ENCODE peak calls at places on chromosomes 4 and X, in seven cellular contexts. H is fibroblast of pulmonary artery, X is kidney epithelial cell, W is Panc1, S is upper lobe of right lung, Z is lower leg skin, A is tibial nerve. E is an unnamed sample.

GRCh38 chr4:109559625-109559982 is 442 bp upstream of the MCUB start:
- DNase-seq in W (no peak), Z (peak; percentile 88), X (no peak), H (no peak), A (peak; percentile 11), S (peak; percentile 67), E (no peak)

GRCh38 chr4:67320645-67321044 is 224.7 kb downstream of the CENPC start:
- DNase-seq in H (no peak), X (no peak), A (no peak), W (no peak), S (no peak), Z (no peak), E (no peak)

GRCh38 chr4:139286186-139286698 is 6.2 kb upstream of the MGARP start:
- DNase-seq in W (no peak), Z (no peak), S (no peak), H (no peak), X (no peak), A (no peak), E (no peak)

GRCh38 chrX:121832446-121832845 is 785.0 kb downstream of the GLUD2 start:
- DNase-seq in H (peak; percentile 19), W (no peak), Z (no peak), X (no peak), S (no peak), A (no peak), E (no peak)

GRCh38 chrX:52990848-52991247 is 32.5 kb upstream of the FAM156A start:
- DNase-seq in X (no peak), H (no peak), W (no peak), A (no peak), S (no peak), Z (no peak), E (no peak)

GRCh38 chr4:46389301-46389761 is 597 bp downstream of the GABRA2 start:
- DNase-seq in S (no peak), W (no peak), Z (no peak), X (no peak), A (no peak), H (peak; percentile 16), E (no peak)

GRCh38 chr4:137892134-137892533 is 350.0 kb downstream of the SLC7A11 start:
- DNase-seq in X (no peak), H (no peak), S (no peak), Z (no peak), W (no peak), A (no peak), E (no peak)

GRCh38 chr4:184273166-184274147 is 55.8 kb upstream of the ENPP6 start:
- DNase-seq in W (no peak), X (no peak), H (no peak), S (no peak), A (no peak), Z (no peak), E (no peak)

GRCh38 chr4:147328756-147329446 is 152.0 kb upstream of the EDNRA start:
- DNase-seq in Z (no peak), H (no peak), W (no peak), S (no peak), X (no peak), A (no peak), E (no peak)

GRCh38 chr4:1746919-1747602 is 25.7 kb downstream of the TACC3 start:
- DNase-seq in H (no peak), Z (no peak), X (no peak), W (no peak), A (no peak), S (no peak), E (no peak)

GRCh38 chrX:48864210-48864609 is 28.8 kb upstream of the PCSK1N start:
- DNase-seq in H (peak; percentile 36), W (no peak), X (no peak), A (no peak), Z (peak; percentile 25), S (no peak), E (no peak)

GRCh38 chr4:151199496-151200190 is 77.3 kb upstream of the PRSS48 start:
- DNase-seq in A (no peak), X (no peak), S (no peak), Z (no peak), W (no peak), H (no peak), E (no peak)

GRCh38 chr4:96352051-96352517 is 512.2 kb downstream of the PDHA2 start:
- DNase-seq in A (no peak), S (no peak), Z (no peak), H (peak; percentile 63), X (no peak), W (peak; percentile 2), E (no peak)

GRCh38 chrX:26918633-26919032 is 544.5 kb downstream of the PPP4R3C start:
- DNase-seq in X (no peak), S (no peak), Z (no peak), H (peak; percentile 18), W (no peak), A (no peak), E (no peak)

GRCh38 chr4:76504613-76505465 is 69.8 kb downstream of the SHROOM3 start:
- DNase-seq in H (peak; percentile 79), X (no peak), S (no peak), Z (no peak), W (no peak), A (peak; percentile 33), E (peak; percentile 14)

GRCh38 chr4:5592272-5592671 is 116.1 kb downstream of the EVC2 start:
- DNase-seq in S (no peak), Z (no peak), H (no peak), A (no peak), W (no peak), X (no peak), E (no peak)

GRCh38 chr4:98285676-98286075 is 24.5 kb downstream of the RAP1GDS1 start:
- DNase-seq in W (no peak), S (no peak), A (no peak), X (no peak), H (no peak), Z (no peak), E (no peak)

GRCh38 chr4:145805490-145805889 is 125.5 kb downstream of the C4orf51 start:
- DNase-seq in X (no peak), S (no peak), W (no peak), Z (no peak), A (no peak), H (peak; percentile 53), E (no peak)

GRCh38 chr4:156946508-156947197 is 24.9 kb downstream of the PDGFC start:
- DNase-seq in H (peak; percentile 93), A (peak; percentile 32), X (peak; percentile 98), Z (no peak), W (peak; percentile 93), S (no peak), E (no peak)

GRCh38 chr4:83013931-83014330 is 3.3 kb upstream of the LIN54 start:
- DNase-seq in S (no peak), Z (no peak), A (no peak), W (no peak), X (no peak), H (no peak), E (no peak)

GRCh38 chr4:148557793-148558192 is 115.6 kb upstream of the NR3C2 start:
- DNase-seq in X (no peak), S (no peak), H (no peak), A (no peak), Z (no peak), W (no peak), E (no peak)

GRCh38 chr4:158912390-158913175 is 143.8 kb downstream of the FNIP2 start:
- DNase-seq in W (no peak), Z (no peak), A (no peak), S (no peak), X (no peak), H (no peak), E (no peak)

GRCh38 chrX:132071260-132071659 is 48.2 kb downstream of the STK26 start:
- DNase-seq in A (no peak), S (no peak), W (no peak), Z (no peak), H (peak; percentile 36), X (no peak), E (no peak)

GRCh38 chr4:109728385-109728784 is 1.5 kb downstream of the PLA2G12A start:
- DNase-seq in X (no peak), Z (no peak), H (no peak), S (no peak), A (no peak), W (no peak), E (no peak)

GRCh38 chr4:173370477-173371291 is at the start of gene SAP30:
- DNase-seq in Z (peak; percentile 100), W (peak; percentile 80), H (peak; percentile 99), S (peak; percentile 99), X (peak; percentile 85), A (peak; percentile 98), E (peak; percentile 91)

GRCh38 chrX:65596270-65596669 is 61.7 kb upstream of the LAS1L start:
- DNase-seq in S (no peak), W (no peak), H (peak; percentile 50), X (no peak), Z (peak; percentile 80), A (no peak), E (peak; percentile 51)
- H3K4me3 ChIP-seq in S (no peak overlapping the region), W (no peak overlapping the region), H (no peak overlapping the region), X (no peak overlapping the region), Z (no peak overlapping the region), A (no peak overlapping the region), E (peak overlapping the region; percentile 50)

DNA sequence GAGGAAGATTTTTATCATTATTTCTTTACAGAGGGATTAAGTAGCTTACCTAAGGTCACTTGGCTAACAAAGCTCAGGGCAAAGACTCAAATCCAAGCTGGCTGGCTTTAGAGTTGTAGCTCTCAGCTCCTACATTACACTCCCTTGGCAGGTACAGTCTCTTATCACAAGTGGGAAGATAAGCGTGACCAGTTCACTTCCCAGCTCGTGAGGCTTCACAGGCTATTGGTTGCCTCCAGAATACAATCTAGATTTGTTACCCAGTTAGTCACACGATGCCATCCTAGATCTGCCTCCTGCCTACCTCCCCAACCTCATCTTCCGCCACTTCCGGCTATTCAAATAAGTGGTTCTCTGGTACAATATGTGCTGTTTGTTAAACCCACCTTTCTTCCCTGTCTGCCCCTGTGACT is 3.7 kb downstream of the MMRN1 start:
- DNase-seq in A (no peak), H (no peak), X (no peak), Z (no peak), S (no peak), W (no peak), E (no peak)
- H3K4me3 ChIP-seq in A (no peak overlapping the region), H (no peak overlapping the region), X (no peak overlapping the region), Z (no peak overlapping the region), S (peak overlapping the region; percentile 17), W (no peak overlapping the region), E (no peak overlapping the region)

DNA sequence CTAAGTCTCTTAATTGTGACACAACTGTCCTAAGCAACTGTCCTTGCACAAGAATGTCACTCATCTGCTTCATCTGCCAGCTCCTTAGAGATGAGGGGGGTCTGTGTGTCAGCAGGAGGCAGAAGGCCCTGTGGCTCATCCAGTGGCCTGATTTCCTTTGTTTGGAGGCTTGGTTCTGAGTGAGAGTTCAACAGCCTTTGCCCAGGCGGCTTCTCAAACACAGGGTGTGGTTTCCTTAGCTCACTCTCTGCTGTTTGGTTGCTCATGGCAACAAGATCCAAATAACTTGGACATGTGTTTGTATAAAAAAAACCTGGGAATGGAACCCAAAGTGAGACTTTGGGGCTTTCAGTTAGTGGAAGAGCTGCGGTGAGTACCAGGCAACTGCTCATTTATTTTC is 46.6 kb downstream of the MAP7D3 start:
- DNase-seq in S (no peak), H (peak; percentile 75), X (no peak), Z (peak; percentile 88), A (peak; percentile 40), W (no peak), E (no peak)
- H3K4me3 ChIP-seq in S (no peak overlapping the region), H (no peak overlapping the region), X (no peak overlapping the region), Z (no peak overlapping the region), A (no peak overlapping the region), W (no peak overlapping the region), E (no peak overlapping the region)

DNA sequence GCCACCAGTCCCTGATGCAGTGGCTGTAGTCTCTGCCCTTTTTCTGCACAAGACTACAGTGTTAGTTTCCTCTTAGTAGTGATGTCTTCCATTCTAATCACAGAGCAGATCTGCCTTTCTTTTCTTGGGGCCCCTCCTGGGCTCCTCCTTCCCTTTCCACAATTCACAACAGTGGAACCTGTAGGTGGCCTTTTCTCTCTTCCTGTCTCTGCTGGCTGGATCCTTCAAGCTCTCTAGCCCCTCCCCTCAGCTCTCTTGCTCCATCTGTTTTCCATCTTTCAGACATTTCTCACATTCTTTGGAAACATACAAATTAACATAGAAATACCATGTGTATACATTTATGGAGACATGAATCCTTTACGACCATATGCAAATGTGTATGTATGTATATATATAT is 284 bp upstream of the SPIN2A start:
- DNase-seq in S (no peak), W (no peak), A (no peak), Z (no peak), X (no peak), H (peak; percentile 43), E (no peak)
- H3K4me3 ChIP-seq in S (no peak overlapping the region), W (no peak overlapping the region), A (no peak overlapping the region), Z (no peak overlapping the region), X (no peak overlapping the region), H (peak overlapping the region; percentile 37), E (no peak overlapping the region)

E was measured in CD8-positive, alpha-beta memory T cell.